ENCODE peak calls at places on chromosomes 5 and 9, in four cellular contexts. Y, D, P and K are unnamed samples.
A peak's percentile ranks its signal among the peaks of the same experiment; 100 is the strongest.

GRCh38 chr5:32462618-32463017 is 18.1 kb upstream of the ZFR start:
- DNase-seq in P (no peak), D (no peak), Y (no peak), K (no peak)

GRCh38 chr5:132238169-132238744 is 10.6 kb upstream of the P4HA2 start:
- DNase-seq in Y (peak; percentile 78), D (peak; percentile 57), P (peak; percentile 83), K (peak; percentile 71)

GRCh38 chr5:29367176-29367833 is 1826.2 kb upstream of the CDH6 start:
- DNase-seq in D (no peak), Y (no peak), P (no peak), K (no peak)

GRCh38 chr5:125609011-125609410 is 814.2 kb upstream of the GRAMD2B start:
- DNase-seq in D (no peak), P (no peak), Y (no peak), K (no peak)

GRCh38 chr9:33880562-33881089 is 63.7 kb downstream of the UBE2R2 start:
- DNase-seq in Y (no peak), D (no peak), P (no peak), K (no peak)

GRCh38 chr9:72524820-72525539 is 3.6 kb downstream of the TMC1 start:
- DNase-seq in D (peak; percentile 99), P (peak; percentile 60), Y (no peak), K (no peak)

GRCh38 chr5:86112249-86112648 is 505.5 kb upstream of the COX7C start:
- DNase-seq in P (no peak), Y (no peak), D (no peak), K (no peak)

GRCh38 chr5:104179057-104179456 is 616.5 kb upstream of the NUDT12 start:
- DNase-seq in Y (no peak), D (peak; percentile 58), P (peak; percentile 43), K (no peak)

GRCh38 chr5:170597109-170597741 is 93.4 kb downstream of the KCNIP1 start:
- DNase-seq in D (peak; percentile 45), Y (no peak), P (no peak), K (no peak)

GRCh38 chr9:128705051-128705965 is 3.0 kb downstream of the PKN3 start:
- DNase-seq in D (no peak), P (no peak), Y (peak; percentile 63), K (peak; percentile 56)

GRCh38 chr5:108788142-108788541 is 40.4 kb downstream of the FER start:
- DNase-seq in D (no peak), P (no peak), Y (no peak), K (peak; percentile 70)

GRCh38 chr5:179869641-179870402 is 11.2 kb upstream of the MRNIP start:
- DNase-seq in P (no peak), Y (peak; percentile 58), D (no peak), K (no peak)

GRCh38 chr5:170611446-170612088 is 107.7 kb downstream of the KCNIP1 start:
- DNase-seq in Y (peak; percentile 35), D (no peak), P (no peak), K (no peak)

GRCh38 chr9:127159949-127160610 is 37.6 kb upstream of the ANGPTL2 start:
- DNase-seq in P (no peak), D (no peak), Y (no peak), K (peak; percentile 54)

GRCh38 chr9:126383395-126384104 is 56.9 kb downstream of the MVB12B start:
- DNase-seq in Y (no peak), P (no peak), D (no peak), K (no peak)

GRCh38 chr5:74767579-74767913 is 497 bp downstream of the NSA2 start:
- DNase-seq in D (peak; percentile 43), P (no peak), Y (no peak), K (no peak)

GRCh38 chr5:64678400-64678799 is 11.9 kb upstream of the SHISAL2B start:
- DNase-seq in Y (no peak), D (no peak), P (no peak), K (no peak)

GRCh38 chr5:178376906-178377582 is 144.4 kb upstream of the PHYKPL start:
- DNase-seq in P (no peak), Y (peak; percentile 75), D (no peak), K (no peak)

GRCh38 chr5:56594821-56595220 is 220.5 kb upstream of the MAP3K1 start:
- DNase-seq in P (no peak), D (no peak), Y (no peak), K (no peak)

GRCh38 chr9:98836206-98836605 is 28.7 kb downstream of the GALNT12 start:
- DNase-seq in D (no peak), Y (no peak), P (no peak), K (no peak)

GRCh38 chr5:175517824-175518450 is 39.6 kb downstream of the SFXN1 start:
- DNase-seq in Y (no peak), P (no peak), D (no peak), K (no peak)

GRCh38 chr5:42781584-42781983 is 25.0 kb downstream of the CCDC152 start:
- DNase-seq in D (no peak), P (no peak), Y (no peak), K (no peak)

GRCh38 chr9:27086818-27087680 is 22.0 kb upstream of the TEK start:
- DNase-seq in D (no peak), P (no peak), Y (no peak), K (no peak)

GRCh38 chr9:19028835-19029451 is 4.1 kb downstream of the SAXO1 start:
- DNase-seq in P (peak; percentile 33), Y (no peak), D (peak; percentile 36), K (no peak)

GRCh38 chr9:89806371-89807100 is 201.7 kb downstream of the GADD45G start:
- DNase-seq in D (no peak), Y (no peak), P (no peak), K (no peak)

GRCh38 chr9:125861405-125862063 is 114.4 kb downstream of the PBX3 start:
- DNase-seq in D (no peak), Y (no peak), P (no peak), K (no peak)

GRCh38 chr5:151078490-151079262 is 2.2 kb downstream of the TNIP1 start:
- DNase-seq in D (no peak), P (no peak), Y (peak; percentile 90), K (peak; percentile 56)

GRCh38 chr5:115813719-115814118 is 2.7 kb downstream of the CDO1 start:
- DNase-seq in Y (no peak), P (no peak), D (no peak), K (no peak)

GRCh38 chr5:13346401-13346800 is 598.1 kb downstream of the DNAH5 start:
- DNase-seq in P (no peak), Y (no peak), D (no peak), K (no peak)

GRCh38 chr9:114014044-114014443 is 64.1 kb downstream of the AMBP start:
- DNase-seq in Y (no peak), P (no peak), D (no peak), K (no peak)

GRCh38 chr5:15938186-15938585 is 241.4 kb downstream of the MARCHF11 start:
- DNase-seq in Y (no peak), D (no peak), P (no peak), K (no peak)

GRCh38 chr9:18268381-18268780 is 205.6 kb upstream of the ADAMTSL1 start:
- DNase-seq in P (no peak), D (no peak), Y (no peak), K (no peak)

GRCh38 chr5:140018096-140018481 is 25.0 kb downstream of the NRG2 start:
- DNase-seq in P (no peak), Y (no peak), D (no peak), K (no peak)

GRCh38 chr5:69187342-69187741 is 2.0 kb upstream of the CENPH start:
- DNase-seq in D (no peak), Y (no peak), P (no peak), K (no peak)

GRCh38 chr5:122077451-122078115 is 476 bp downstream of the LOX start:
- DNase-seq in Y (peak; percentile 78), P (peak; percentile 15), D (no peak), K (peak; percentile 64)

GRCh38 chr5:171424726-171425125 is 5.3 kb downstream of the FGF18 start:
- DNase-seq in P (no peak), Y (no peak), D (peak; percentile 46), K (no peak)

GRCh38 chr5:54173251-54173650 is 137.1 kb downstream of the ARL15 start:
- DNase-seq in Y (no peak), D (no peak), P (no peak), K (no peak)
- H3K4me1 ChIP-seq in Y (no peaks in the 10 kb centered on the region), D (no peaks in the 10 kb centered on the region), P (peaks cover 7% of the 10 kb centered on the region), K (peaks cover 12% of the 10 kb centered on the region)

GRCh38 chr9:106600955-106601354 is 262.0 kb upstream of the ZNF462 start:
- DNase-seq in P (no peak), D (no peak), Y (no peak), K (no peak)
- H3K4me3 ChIP-seq in P (no peak overlapping the region), D (no peak overlapping the region), Y (no peak overlapping the region), K (no peak overlapping the region)

GRCh38 chr9:131891578-131891977 is 151.7 kb upstream of the RAPGEF1 start:
- DNase-seq in P (no peak), Y (no peak), D (no peak), K (no peak)
- H3K4me1 ChIP-seq in P (no peaks in the 10 kb centered on the region), Y (no peaks in the 10 kb centered on the region), D (no peaks in the 10 kb centered on the region), K (peaks cover 5% of the 10 kb centered on the region)

DNA sequence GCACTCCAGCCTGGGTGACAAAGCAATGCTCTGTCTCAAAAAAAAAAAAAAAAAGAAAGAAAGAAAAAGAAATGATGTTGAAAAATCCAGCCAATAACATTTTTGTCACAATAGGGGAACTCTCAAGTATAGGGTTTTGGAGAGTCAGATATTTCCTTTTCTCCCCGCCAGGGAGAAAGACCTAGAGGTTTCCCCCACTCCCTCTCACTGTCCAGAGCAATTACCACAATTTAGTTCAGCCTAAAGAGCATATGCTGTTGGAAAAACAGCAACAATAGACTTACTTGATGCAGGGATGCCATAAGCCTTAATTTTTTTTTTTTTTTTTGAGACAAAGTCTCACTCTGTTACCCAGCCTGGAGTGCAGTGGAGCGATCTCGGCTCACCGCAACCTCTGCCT is 3.0 kb upstream of the RIC1 start:
- DNase-seq in D (no peak), P (no peak), Y (no peak), K (no peak)
- H3K4me3 ChIP-seq in D (no peak overlapping the region), P (no peak overlapping the region), Y (no peak overlapping the region), K (no peak overlapping the region)

DNA sequence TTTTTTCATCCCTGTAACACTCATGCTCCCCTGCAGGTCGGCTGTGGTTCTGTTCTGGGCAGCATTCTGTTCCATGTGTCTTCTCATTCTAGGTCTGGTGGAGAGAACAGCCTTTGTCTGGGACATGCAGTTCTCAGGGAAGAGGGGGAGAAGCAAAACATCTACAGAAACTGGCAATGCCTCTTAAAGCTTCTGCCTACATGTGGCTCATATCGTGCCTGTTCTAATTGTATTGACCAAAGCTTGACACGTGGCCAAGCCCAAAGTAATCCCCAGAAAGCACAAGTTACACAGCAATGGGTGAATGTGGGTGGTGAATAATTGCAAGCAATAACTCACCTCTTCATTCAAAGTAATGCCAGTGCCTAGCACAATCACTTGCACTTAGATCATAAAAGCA is 218.2 kb upstream of the IL12B start:
- DNase-seq in D (no peak), Y (no peak), P (no peak), K (no peak)
- H3K4me1 ChIP-seq in D (peaks cover 12% of the 10 kb centered on the region), Y (peaks cover 6% of the 10 kb centered on the region), P (no peaks in the 10 kb centered on the region), K (no peaks in the 10 kb centered on the region)

DNA sequence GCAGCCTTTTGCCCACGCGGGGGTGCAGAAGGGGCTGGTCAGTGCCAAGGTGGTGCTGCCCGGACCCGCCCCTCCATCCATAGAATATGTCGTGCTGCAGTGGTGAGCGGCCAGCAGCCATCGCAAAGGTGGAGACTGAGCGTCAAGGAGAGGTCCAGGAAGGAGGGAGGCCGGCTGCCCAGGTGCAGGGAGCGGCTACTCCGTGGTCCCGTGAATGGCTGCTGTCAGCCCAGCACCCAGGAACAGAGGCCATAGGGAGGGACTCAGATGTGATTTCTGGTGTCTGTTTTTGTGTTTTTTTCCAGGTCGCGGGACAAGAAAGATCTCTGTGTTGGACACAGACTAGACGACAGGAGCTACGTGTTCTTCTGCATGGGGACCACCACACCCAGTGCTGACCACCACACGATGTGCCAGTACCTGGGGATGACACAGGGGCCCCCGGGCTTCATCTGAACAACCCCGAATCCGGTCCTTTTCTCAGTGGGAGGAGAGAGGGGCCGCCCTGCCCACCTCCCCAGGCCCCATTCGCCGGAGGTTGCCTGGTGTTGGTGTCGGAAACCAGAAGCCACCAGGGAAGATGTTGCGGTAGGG is 29.0 kb downstream of the PAEP start:
- DNase-seq in D (no peak), P (no peak), Y (peak; percentile 61), K (no peak)
- H3K4me3 ChIP-seq in D (no peak overlapping the region), P (no peak overlapping the region), Y (no peak overlapping the region), K (no peak overlapping the region)